ENCODE peak calls at places on chromosome 11, in five cellular contexts. T, I, B, R and L are unnamed samples.

GRCh38 chr11:77141034-77141433 is 13.0 kb downstream of the MYO7A start:
- DNase-seq in T (no peak), I (peak; percentile 79), B (no peak), R (no peak), L (no peak)

GRCh38 chr11:116173946-116174911 is 598.6 kb downstream of the BUD13 start:
- DNase-seq in T (no peak), I (no peak), B (no peak), R (no peak), L (peak; percentile 60)

GRCh38 chr11:88246680-88247079 is 71.4 kb upstream of the RAB38 start:
- DNase-seq in T (no peak), I (no peak), B (no peak), R (no peak), L (no peak)

GRCh38 chr11:62137276-62137861 is 13.6 kb downstream of the INCENP start:
- DNase-seq in T (no peak), I (no peak), B (no peak), R (no peak), L (no peak)

GRCh38 chr11:133835258-133836075 is 9.8 kb downstream of the SPATA19 start:
- DNase-seq in T (peak; percentile 68), I (peak; percentile 61), B (peak; percentile 46), R (peak; percentile 23), L (peak; percentile 86)

GRCh38 chr11:126938718-126939117 is 61.9 kb downstream of the KIRREL3 start:
- DNase-seq in T (no peak), I (no peak), B (no peak), R (no peak), L (no peak)

GRCh38 chr11:103055174-103055890 is 36.6 kb downstream of the DCUN1D5 start:
- DNase-seq in T (no peak), I (peak; percentile 32), B (peak; percentile 22), R (no peak), L (peak; percentile 62)

GRCh38 chr11:10701982-10702381 is 8.4 kb upstream of the IRAG1 start:
- DNase-seq in T (no peak), I (no peak), B (no peak), R (no peak), L (no peak)

GRCh38 chr11:102523887-102524286 is 6.7 kb downstream of the MMP7 start:
- DNase-seq in T (no peak), I (no peak), B (no peak), R (no peak), L (no peak)

GRCh38 chr11:43358670-43359431 is at the start of gene TTC17:
- DNase-seq in T (peak; percentile 67), I (peak; percentile 87), B (peak; percentile 97), R (peak; percentile 67), L (peak; percentile 98)

GRCh38 chr11:43358308-43358669 is 431 bp upstream of the TTC17 start:
- DNase-seq in T (no peak), I (no peak), B (peak; percentile 23), R (no peak), L (peak; percentile 6)

GRCh38 chr11:43359432-43359818 is 705 bp downstream of the TTC17 start:
- DNase-seq in T (no peak), I (peak; percentile 16), B (peak; percentile 57), R (peak; percentile 21), L (peak; percentile 45)

GRCh38 chr11:43360361-43361032 is 1.8 kb downstream of the TTC17 start:
- DNase-seq in T (no peak), I (peak; percentile 13), B (peak; percentile 58), R (no peak), L (no peak)
- TF ChIP-seq CREB1 in T (no peak), I (no peak), B (no peak), R (no peak), L (no peak)

DNA sequence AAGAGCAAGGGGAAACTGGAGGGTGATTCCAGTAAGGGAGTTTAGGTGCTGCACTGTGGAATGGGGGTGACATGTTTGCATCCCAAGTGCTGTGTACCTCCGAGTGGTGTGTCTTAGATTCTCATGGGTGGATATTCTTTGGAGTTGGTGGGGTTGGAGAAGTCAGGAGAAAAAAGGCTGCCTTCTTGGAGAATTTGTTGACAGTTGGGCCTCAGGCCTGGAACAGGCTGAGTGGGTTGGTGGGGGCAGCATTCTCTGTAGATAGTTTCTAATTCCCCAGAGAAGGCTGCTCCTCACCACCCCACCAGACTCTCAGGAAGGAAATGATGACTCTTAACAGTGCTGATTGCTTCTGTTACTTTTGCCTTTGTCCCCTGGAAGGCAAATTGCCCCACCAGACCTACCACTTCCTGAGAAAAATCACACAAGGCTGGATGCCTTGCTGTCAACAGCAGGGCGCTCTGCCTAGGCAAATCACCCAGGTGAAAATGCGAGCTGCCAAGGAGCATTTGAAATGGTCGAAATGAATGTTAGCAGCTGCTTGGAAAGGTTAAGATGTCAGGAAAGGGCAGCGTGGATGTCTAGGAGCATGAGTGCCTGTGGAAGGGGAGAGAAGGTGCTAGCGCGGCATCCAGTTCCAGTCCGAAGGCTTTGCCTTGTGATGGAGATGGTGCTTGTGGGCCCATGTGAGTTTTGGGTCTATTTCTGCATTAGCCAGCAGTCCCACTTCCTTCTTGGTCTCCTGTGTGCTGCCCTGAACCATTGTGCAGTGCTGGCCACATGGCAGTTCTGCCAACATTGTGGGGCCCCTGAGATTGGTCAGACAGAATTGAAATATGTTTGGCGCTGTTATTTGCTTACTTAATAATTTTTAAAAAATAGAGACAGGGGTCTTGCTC is 29.7 kb upstream of the SORL1-AS1 start:
- DNase-seq in T (no peak), I (no peak), B (no peak), R (peak; percentile 93), L (no peak)
- TF ChIP-seq POLR2AphosphoS5 in T (no peak), I (no peak), B (no peak), R (no peak), L (no peak)

DNA sequence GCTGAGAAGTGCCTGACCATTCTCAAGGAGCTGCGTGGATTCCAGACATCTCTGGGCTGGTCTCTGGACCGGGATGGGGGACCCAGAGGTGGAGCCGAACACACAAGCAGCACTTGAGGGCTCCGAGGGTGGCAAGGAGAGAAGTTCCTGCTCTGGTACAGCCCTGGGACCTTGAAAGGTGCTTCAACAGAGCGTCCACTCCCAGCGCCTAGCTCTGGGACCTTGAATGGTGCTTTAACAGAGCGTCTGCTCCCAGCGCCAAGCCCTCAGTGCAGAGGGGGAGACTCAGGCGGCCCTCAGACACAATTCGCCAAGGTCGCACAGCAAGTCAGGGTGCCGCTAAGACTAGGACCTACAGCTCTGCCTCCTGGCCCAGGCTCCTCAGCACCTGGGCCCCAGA is 10.6 kb upstream of the NPAS4 start:
- DNase-seq in T (no peak), I (no peak), B (no peak), R (no peak), L (no peak)
- H3K79me2 ChIP-seq in T (no peaks in the 10 kb centered on the region), I (no peaks in the 10 kb centered on the region), B (no peaks in the 10 kb centered on the region), R (no peaks in the 10 kb centered on the region), L (peaks cover 9% of the 10 kb centered on the region)

GRCh38 chr11:110903830-110904229 is 191.6 kb upstream of the ARHGAP20 start:
- DNase-seq in T (no peak), I (no peak), B (no peak), R (no peak), L (no peak)
- TF ChIP-seq CREB1 in T (no peak), I (no peak), B (no peak), R (no peak), L (no peak)

GRCh38 chr11:65439331-65440181 is 17.0 kb downstream of the NEAT1 start:
- DNase-seq in T (no peak), I (no peak), B (no peak), R (no peak), L (no peak)
- TF ChIP-seq POLR2AphosphoS5 in T (no peak), I (peak; percentile 7), B (no peak), R (no peak), L (no peak)